ENCODE peak calls at places on chromosome 20, in ten cellular contexts. One of them, this sample, is unnamed.

GRCh38 chr20:25280574-25281535 is 33.0 kb downstream of the PYGB start:
- DNase-seq in transverse colon: peak; percentile 7
- DNase-seq in suprapubic skin: peak; percentile 70
- DNase-seq in stomach: peak; percentile 7
- DNase-seq in HepG2: no peak
- DNase-seq in breast epithelium: peak; percentile 28
- DNase-seq in HCT116: no peak
- DNase-seq in Panc1: no peak
- DNase-seq in prostate gland: no peak
- DNase-seq in GM23338: no peak
- DNase-seq in this sample: peak; percentile 17

GRCh38 chr20:3431109-3431508 is 23.6 kb upstream of the DNAAF9 start:
- DNase-seq in transverse colon: no peak
- DNase-seq in suprapubic skin: no peak
- DNase-seq in stomach: no peak
- DNase-seq in HepG2: no peak
- DNase-seq in breast epithelium: no peak
- DNase-seq in HCT116: no peak
- DNase-seq in Panc1: no peak
- DNase-seq in prostate gland: no peak
- DNase-seq in GM23338: no peak
- DNase-seq in this sample: no peak

GRCh38 chr20:12827796-12828406 is 180.9 kb upstream of the SPTLC3 start:
- DNase-seq in transverse colon: no peak
- DNase-seq in suprapubic skin: no peak
- DNase-seq in stomach: no peak
- DNase-seq in HepG2: no peak
- DNase-seq in breast epithelium: no peak
- DNase-seq in HCT116: no peak
- DNase-seq in Panc1: no peak
- DNase-seq in prostate gland: no peak
- DNase-seq in GM23338: peak; percentile 22
- DNase-seq in this sample: no peak

GRCh38 chr20:32168184-32168910 is 39.2 kb downstream of the PLAGL2 start:
- DNase-seq in transverse colon: no peak
- DNase-seq in suprapubic skin: no peak
- DNase-seq in stomach: no peak
- DNase-seq in HepG2: peak; percentile 49
- DNase-seq in breast epithelium: no peak
- DNase-seq in HCT116: peak; percentile 3
- DNase-seq in Panc1: no peak
- DNase-seq in prostate gland: no peak
- DNase-seq in GM23338: peak; percentile 91
- DNase-seq in this sample: no peak

GRCh38 chr20:22511943-22512910 is 72.1 kb downstream of the FOXA2 start:
- DNase-seq in transverse colon: peak; percentile 64
- DNase-seq in suprapubic skin: no peak
- DNase-seq in stomach: peak; percentile 86
- DNase-seq in HepG2: peak; percentile 99
- DNase-seq in breast epithelium: no peak
- DNase-seq in HCT116: no peak
- DNase-seq in Panc1: no peak
- DNase-seq in prostate gland: peak; percentile 40
- DNase-seq in GM23338: peak; percentile 47
- DNase-seq in this sample: peak; percentile 36

GRCh38 chr20:16404171-16404570 is 169.1 kb downstream of the KIF16B start:
- DNase-seq in transverse colon: no peak
- DNase-seq in suprapubic skin: no peak
- DNase-seq in stomach: no peak
- DNase-seq in HepG2: peak; percentile 50
- DNase-seq in breast epithelium: no peak
- DNase-seq in HCT116: no peak
- DNase-seq in Panc1: no peak
- DNase-seq in prostate gland: no peak
- DNase-seq in GM23338: no peak
- DNase-seq in this sample: no peak

GRCh38 chr20:41436679-41437078 is 70.1 kb upstream of the EMILIN3 start:
- DNase-seq in transverse colon: no peak
- DNase-seq in suprapubic skin: no peak
- DNase-seq in stomach: no peak
- DNase-seq in HepG2: no peak
- DNase-seq in breast epithelium: no peak
- DNase-seq in HCT116: no peak
- DNase-seq in Panc1: no peak
- DNase-seq in prostate gland: no peak
- DNase-seq in GM23338: no peak
- DNase-seq in this sample: no peak

GRCh38 chr20:8161262-8162071 is 29.4 kb downstream of the PLCB1 start:
- DNase-seq in transverse colon: no peak
- DNase-seq in suprapubic skin: no peak
- DNase-seq in stomach: no peak
- DNase-seq in HepG2: no peak
- DNase-seq in breast epithelium: no peak
- DNase-seq in HCT116: no peak
- DNase-seq in Panc1: no peak
- DNase-seq in prostate gland: no peak
- DNase-seq in GM23338: no peak
- DNase-seq in this sample: no peak

GRCh38 chr20:38245753-38246152 is 14.8 kb downstream of the KIAA1755 start:
- DNase-seq in transverse colon: no peak
- DNase-seq in suprapubic skin: no peak
- DNase-seq in stomach: no peak
- DNase-seq in HepG2: no peak
- DNase-seq in breast epithelium: no peak
- DNase-seq in HCT116: no peak
- DNase-seq in Panc1: no peak
- DNase-seq in prostate gland: peak; percentile 18
- DNase-seq in GM23338: no peak
- DNase-seq in this sample: no peak
- TF ChIP-seq POLR2AphosphoS5 in transverse colon: no peak
- TF ChIP-seq POLR2AphosphoS5 in suprapubic skin: no peak
- TF ChIP-seq POLR2AphosphoS5 in stomach: peak; percentile 53
- TF ChIP-seq POLR2AphosphoS5 in HepG2: no peak
- TF ChIP-seq POLR2AphosphoS5 in breast epithelium: no peak
- TF ChIP-seq POLR2AphosphoS5 in HCT116: no peak
- TF ChIP-seq POLR2AphosphoS5 in Panc1: no peak
- TF ChIP-seq POLR2AphosphoS5 in prostate gland: peak; percentile 73
- TF ChIP-seq POLR2AphosphoS5 in GM23338: no peak
- TF ChIP-seq POLR2AphosphoS5 in this sample: no peak

GRCh38 chr20:43389231-43389630 is 68.5 kb upstream of the SRSF6 start:
- DNase-seq in transverse colon: no peak
- DNase-seq in suprapubic skin: no peak
- DNase-seq in stomach: no peak
- DNase-seq in HepG2: no peak
- DNase-seq in breast epithelium: no peak
- DNase-seq in HCT116: no peak
- DNase-seq in Panc1: no peak
- DNase-seq in prostate gland: no peak
- DNase-seq in GM23338: no peak
- DNase-seq in this sample: no peak

GRCh38 chr20:43392561-43392960 is 65.1 kb upstream of the SRSF6 start:
- DNase-seq in transverse colon: no peak
- DNase-seq in suprapubic skin: no peak
- DNase-seq in stomach: no peak
- DNase-seq in HepG2: no peak
- DNase-seq in breast epithelium: no peak
- DNase-seq in HCT116: no peak
- DNase-seq in Panc1: no peak
- DNase-seq in prostate gland: no peak
- DNase-seq in GM23338: no peak
- DNase-seq in this sample: no peak

GRCh38 chr20:43397147-43397546 is 60.5 kb upstream of the SRSF6 start:
- DNase-seq in transverse colon: no peak
- DNase-seq in suprapubic skin: no peak
- DNase-seq in stomach: no peak
- DNase-seq in HepG2: no peak
- DNase-seq in breast epithelium: no peak
- DNase-seq in HCT116: no peak
- DNase-seq in Panc1: no peak
- DNase-seq in prostate gland: no peak
- DNase-seq in GM23338: no peak
- DNase-seq in this sample: no peak

GRCh38 chr20:43389839-43390626 is 67.7 kb upstream of the SRSF6 start:
- DNase-seq in transverse colon: no peak
- DNase-seq in suprapubic skin: no peak
- DNase-seq in stomach: no peak
- DNase-seq in HepG2: no peak
- DNase-seq in breast epithelium: no peak
- DNase-seq in HCT116: no peak
- DNase-seq in Panc1: no peak
- DNase-seq in prostate gland: no peak
- DNase-seq in GM23338: no peak
- DNase-seq in this sample: peak; percentile 23

DNA sequence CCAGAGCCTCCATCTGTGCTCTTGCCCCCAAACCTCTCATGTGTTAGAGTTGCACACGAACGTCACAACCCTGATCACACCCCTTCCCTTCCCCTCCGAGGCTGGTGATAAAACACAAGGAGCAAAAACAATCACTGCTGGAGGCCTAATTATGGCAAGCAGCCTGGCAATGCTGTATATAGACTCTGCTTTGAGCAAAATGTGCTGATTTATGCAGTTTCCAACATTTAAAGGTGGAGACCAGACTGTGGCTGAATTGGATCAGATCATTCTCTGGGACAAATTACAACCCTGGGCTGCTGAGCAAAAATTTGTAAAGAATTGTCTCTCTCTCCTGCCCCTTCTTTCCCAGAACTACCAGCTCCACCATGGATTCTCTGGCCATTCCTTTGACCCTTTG is 64.6 kb upstream of the SRSF6 start:
- DNase-seq in transverse colon: no peak
- DNase-seq in suprapubic skin: no peak
- DNase-seq in stomach: no peak
- DNase-seq in HepG2: no peak
- DNase-seq in breast epithelium: no peak
- DNase-seq in HCT116: no peak
- DNase-seq in Panc1: no peak
- DNase-seq in prostate gland: no peak
- DNase-seq in GM23338: no peak
- DNase-seq in this sample: no peak
- TF ChIP-seq CTCF in transverse colon: no peak
- TF ChIP-seq CTCF in suprapubic skin: no peak
- TF ChIP-seq CTCF in stomach: no peak
- TF ChIP-seq CTCF in HepG2: no peak
- TF ChIP-seq CTCF in breast epithelium: no peak
- TF ChIP-seq CTCF in HCT116: no peak
- TF ChIP-seq CTCF in Panc1: no peak
- TF ChIP-seq CTCF in prostate gland: no peak
- TF ChIP-seq CTCF in GM23338: no peak
- TF ChIP-seq CTCF in this sample: no peak

GRCh38 chr20:33687370-33687915 is 1.3 kb upstream of the E2F1 start:
- DNase-seq in transverse colon: no peak
- DNase-seq in suprapubic skin: no peak
- DNase-seq in stomach: no peak
- DNase-seq in HepG2: no peak
- DNase-seq in breast epithelium: no peak
- DNase-seq in HCT116: no peak
- DNase-seq in Panc1: no peak
- DNase-seq in prostate gland: no peak
- DNase-seq in GM23338: no peak
- DNase-seq in this sample: no peak

GRCh38 chr20:33684533-33685327 is 1.5 kb downstream of the E2F1 start:
- DNase-seq in transverse colon: no peak
- DNase-seq in suprapubic skin: no peak
- DNase-seq in stomach: no peak
- DNase-seq in HepG2: no peak
- DNase-seq in breast epithelium: no peak
- DNase-seq in HCT116: no peak
- DNase-seq in Panc1: no peak
- DNase-seq in prostate gland: no peak
- DNase-seq in GM23338: peak; percentile 65
- DNase-seq in this sample: no peak

GRCh38 chr20:33686984-33687366 is 790 bp upstream of the E2F1 start:
- DNase-seq in transverse colon: no peak
- DNase-seq in suprapubic skin: no peak
- DNase-seq in stomach: no peak
- DNase-seq in HepG2: no peak
- DNase-seq in breast epithelium: no peak
- DNase-seq in HCT116: no peak
- DNase-seq in Panc1: no peak
- DNase-seq in prostate gland: no peak
- DNase-seq in GM23338: no peak
- DNase-seq in this sample: no peak

GRCh38 chr20:33686008-33686983 is at the start of gene E2F1:
- DNase-seq in transverse colon: peak; percentile 97
- DNase-seq in suprapubic skin: peak; percentile 97
- DNase-seq in stomach: peak; percentile 98
- DNase-seq in HepG2: peak; percentile 94
- DNase-seq in breast epithelium: peak; percentile 95
- DNase-seq in HCT116: peak; percentile 77
- DNase-seq in Panc1: peak; percentile 28
- DNase-seq in prostate gland: peak; percentile 95
- DNase-seq in GM23338: peak; percentile 98
- DNase-seq in this sample: peak; percentile 100

DNA sequence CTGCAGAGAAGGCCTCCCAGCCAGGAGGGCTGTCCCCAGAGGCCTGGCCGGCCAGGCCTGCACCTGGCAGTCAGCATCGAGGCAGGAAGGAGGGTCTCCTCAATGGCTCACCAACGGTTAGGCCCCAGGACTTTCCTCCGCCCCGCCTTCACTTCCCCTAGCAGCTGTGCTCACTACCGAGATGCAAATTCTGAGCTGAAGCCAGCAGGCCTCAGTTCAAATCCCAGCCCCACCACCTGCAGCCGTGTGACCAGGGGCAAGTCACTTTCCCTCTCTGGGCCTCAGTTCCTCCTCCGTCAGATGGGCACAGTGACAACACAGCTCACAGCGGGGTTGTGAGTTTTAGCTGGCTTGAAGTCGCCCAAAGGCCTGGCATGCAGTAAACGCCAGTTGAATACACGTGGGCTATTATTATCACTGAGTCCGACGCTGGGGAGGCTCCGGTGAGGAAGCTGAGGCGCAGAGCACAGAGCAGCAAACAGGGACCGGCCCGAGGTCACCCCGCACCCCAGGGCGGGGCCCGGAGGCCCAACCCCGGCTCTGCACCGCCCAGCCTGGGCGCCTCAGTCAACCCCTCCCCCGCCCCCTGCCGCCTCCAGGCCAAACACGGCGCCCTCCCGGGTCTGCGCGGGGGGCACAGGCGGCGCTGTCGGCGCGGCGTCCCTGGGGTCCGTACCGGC is 717 bp downstream of the E2F1 start:
- DNase-seq in transverse colon: peak; percentile 72
- DNase-seq in suprapubic skin: no peak
- DNase-seq in stomach: no peak
- DNase-seq in HepG2: peak; percentile 71
- DNase-seq in breast epithelium: no peak
- DNase-seq in HCT116: no peak
- DNase-seq in Panc1: no peak
- DNase-seq in prostate gland: no peak
- DNase-seq in GM23338: peak; percentile 64
- DNase-seq in this sample: no peak
- TF ChIP-seq POLR2AphosphoS5 in transverse colon: no peak
- TF ChIP-seq POLR2AphosphoS5 in suprapubic skin: no peak
- TF ChIP-seq POLR2AphosphoS5 in stomach: no peak
- TF ChIP-seq POLR2AphosphoS5 in HepG2: peak; percentile 21
- TF ChIP-seq POLR2AphosphoS5 in breast epithelium: no peak
- TF ChIP-seq POLR2AphosphoS5 in HCT116: peak; percentile 23
- TF ChIP-seq POLR2AphosphoS5 in Panc1: no peak
- TF ChIP-seq POLR2AphosphoS5 in prostate gland: no peak
- TF ChIP-seq POLR2AphosphoS5 in GM23338: no peak
- TF ChIP-seq POLR2AphosphoS5 in this sample: no peak

DNA sequence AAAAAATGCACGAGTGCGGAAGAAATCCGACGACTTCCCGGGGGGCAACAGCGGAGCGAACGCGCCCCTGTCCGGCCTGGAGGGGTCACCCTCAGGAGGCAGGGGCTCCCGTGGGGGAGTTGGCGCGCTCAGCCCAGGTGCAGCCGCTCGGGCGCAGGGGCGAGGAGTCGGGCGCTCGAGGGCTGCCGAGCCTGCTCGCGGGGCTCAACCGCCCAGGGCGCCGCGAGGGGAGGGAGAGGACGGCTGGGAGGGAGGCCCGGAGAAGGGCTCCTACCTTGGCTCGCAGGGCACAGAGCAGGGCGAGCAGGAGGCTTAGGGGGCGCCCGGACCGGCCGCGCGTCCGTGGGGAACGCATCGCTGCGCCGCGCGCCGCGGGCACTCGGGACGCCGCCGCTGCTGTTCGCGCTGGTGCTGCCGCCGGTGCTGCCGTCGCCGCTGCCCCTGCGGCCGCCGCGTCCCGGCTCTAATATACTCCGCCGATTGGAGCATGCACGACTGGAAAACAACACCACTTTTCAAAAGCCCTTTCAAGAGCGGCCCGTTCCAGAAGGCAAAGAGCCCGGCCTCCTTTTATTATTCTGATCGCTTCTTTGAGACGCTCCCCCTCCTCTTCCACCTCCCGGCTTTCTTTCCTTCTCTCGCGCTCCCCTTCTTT is 496 bp downstream of the JAG1 start:
- DNase-seq in transverse colon: peak; percentile 32
- DNase-seq in suprapubic skin: no peak
- DNase-seq in stomach: peak; percentile 42
- DNase-seq in HepG2: no peak
- DNase-seq in breast epithelium: no peak
- DNase-seq in HCT116: no peak
- DNase-seq in Panc1: no peak
- DNase-seq in prostate gland: no peak
- DNase-seq in GM23338: peak; percentile 83
- DNase-seq in this sample: no peak
- TF ChIP-seq CTCF in transverse colon: no peak
- TF ChIP-seq CTCF in suprapubic skin: no peak
- TF ChIP-seq CTCF in stomach: no peak
- TF ChIP-seq CTCF in HepG2: peak; percentile 22
- TF ChIP-seq CTCF in breast epithelium: no peak
- TF ChIP-seq CTCF in HCT116: no peak
- TF ChIP-seq CTCF in Panc1: no peak
- TF ChIP-seq CTCF in prostate gland: no peak
- TF ChIP-seq CTCF in GM23338: no peak
- TF ChIP-seq CTCF in this sample: no peak